ENCODE peak calls at places on chromosomes 6 and 20, in seven cellular contexts. One of them, this sample, is unnamed.

GRCh38 chr20:35058184-35058583 is 34.4 kb downstream of the TRPC4AP start:
- DNase-seq in NT2/D1: no peak
- DNase-seq in AG20443: no peak
- DNase-seq in activated CD4-positive, alpha-beta T cell treated with anti-CD3 and anti-CD28 coated beads for 1 hour: no peak
- DNase-seq in left ventricle myocardium superior: no peak
- DNase-seq in LoVo: no peak
- DNase-seq in ELF-1: no peak
- DNase-seq in this sample: no peak

GRCh38 chr20:60512436-60512835 is 554.2 kb downstream of the CDH26 start:
- DNase-seq in NT2/D1: peak
- DNase-seq in AG20443: peak
- DNase-seq in activated CD4-positive, alpha-beta T cell treated with anti-CD3 and anti-CD28 coated beads for 1 hour: no peak
- DNase-seq in left ventricle myocardium superior: no peak
- DNase-seq in LoVo: no peak
- DNase-seq in ELF-1: peak
- DNase-seq in this sample: peak

GRCh38 chr6:1636971-1637871 is 27.5 kb downstream of the FOXC1 start:
- DNase-seq in NT2/D1: no peak
- DNase-seq in AG20443: no peak
- DNase-seq in activated CD4-positive, alpha-beta T cell treated with anti-CD3 and anti-CD28 coated beads for 1 hour: no peak
- DNase-seq in left ventricle myocardium superior: no peak
- DNase-seq in LoVo: peak
- DNase-seq in ELF-1: no peak
- DNase-seq in this sample: no peak

GRCh38 chr6:162698004-162698403 is 29.6 kb downstream of the PRKN start:
- DNase-seq in NT2/D1: no peak
- DNase-seq in AG20443: no peak
- DNase-seq in activated CD4-positive, alpha-beta T cell treated with anti-CD3 and anti-CD28 coated beads for 1 hour: no peak
- DNase-seq in left ventricle myocardium superior: no peak
- DNase-seq in LoVo: no peak
- DNase-seq in ELF-1: no peak
- DNase-seq in this sample: no peak

GRCh38 chr20:58457083-58457680 is 58.0 kb downstream of the APCDD1L start:
- DNase-seq in NT2/D1: no peak
- DNase-seq in AG20443: no peak
- DNase-seq in activated CD4-positive, alpha-beta T cell treated with anti-CD3 and anti-CD28 coated beads for 1 hour: no peak
- DNase-seq in left ventricle myocardium superior: no peak
- DNase-seq in LoVo: no peak
- DNase-seq in ELF-1: peak
- DNase-seq in this sample: peak

GRCh38 chr20:17654649-17655285 is 27.3 kb downstream of the RRBP1 start:
- DNase-seq in NT2/D1: peak
- DNase-seq in AG20443: peak
- DNase-seq in activated CD4-positive, alpha-beta T cell treated with anti-CD3 and anti-CD28 coated beads for 1 hour: no peak
- DNase-seq in left ventricle myocardium superior: peak
- DNase-seq in LoVo: no peak
- DNase-seq in ELF-1: peak
- DNase-seq in this sample: no peak

GRCh38 chr20:25317351-25318075 is 69.6 kb downstream of the PYGB start:
- DNase-seq in NT2/D1: no peak
- DNase-seq in AG20443: no peak
- DNase-seq in activated CD4-positive, alpha-beta T cell treated with anti-CD3 and anti-CD28 coated beads for 1 hour: no peak
- DNase-seq in left ventricle myocardium superior: no peak
- DNase-seq in LoVo: no peak
- DNase-seq in ELF-1: no peak
- DNase-seq in this sample: no peak

GRCh38 chr20:54122189-54122588 is 51.6 kb downstream of the CYP24A1 start:
- DNase-seq in NT2/D1: no peak
- DNase-seq in AG20443: no peak
- DNase-seq in activated CD4-positive, alpha-beta T cell treated with anti-CD3 and anti-CD28 coated beads for 1 hour: no peak
- DNase-seq in left ventricle myocardium superior: no peak
- DNase-seq in LoVo: no peak
- DNase-seq in ELF-1: no peak
- DNase-seq in this sample: peak

GRCh38 chr6:31186052-31186734 is 15.7 kb upstream of the POU5F1 start:
- DNase-seq in NT2/D1: no peak
- DNase-seq in AG20443: no peak
- DNase-seq in activated CD4-positive, alpha-beta T cell treated with anti-CD3 and anti-CD28 coated beads for 1 hour: no peak
- DNase-seq in left ventricle myocardium superior: peak
- DNase-seq in LoVo: peak
- DNase-seq in ELF-1: no peak
- DNase-seq in this sample: no peak

GRCh38 chr6:157748839-157749571 is 74.0 kb upstream of the SNX9 start:
- DNase-seq in NT2/D1: no peak
- DNase-seq in AG20443: no peak
- DNase-seq in activated CD4-positive, alpha-beta T cell treated with anti-CD3 and anti-CD28 coated beads for 1 hour: no peak
- DNase-seq in left ventricle myocardium superior: no peak
- DNase-seq in LoVo: no peak
- DNase-seq in ELF-1: no peak
- DNase-seq in this sample: no peak

GRCh38 chr20:19993937-19994667 is 23.1 kb upstream of the NAA20 start:
- DNase-seq in NT2/D1: no peak
- DNase-seq in AG20443: peak
- DNase-seq in activated CD4-positive, alpha-beta T cell treated with anti-CD3 and anti-CD28 coated beads for 1 hour: no peak
- DNase-seq in left ventricle myocardium superior: peak
- DNase-seq in LoVo: peak
- DNase-seq in ELF-1: peak
- DNase-seq in this sample: peak

This sample was measured in AG10803.